ENCODE peak calls at places on chromosomes 1 and 21, in eight cellular contexts. L is MM.1S, R is HCT116, G is GM23248, Y is neural progenitor cell, M is SK-N-SH, C is GM23338, Z is PC-3. F is an unnamed sample.

GRCh38 chr1:82464362-82464931 is 663.7 kb downstream of the ADGRL2 start:
- DNase-seq in G (no peak), L (no peak), M (no peak), Z (peak), R (no peak), C (peak), Y (peak), F (peak)

GRCh38 chr1:153515504-153516394 is 20.0 kb downstream of the S100A6 start:
- DNase-seq in C (no peak), M (no peak), L (no peak), Z (peak), G (no peak), R (no peak), Y (no peak), F (peak)

GRCh38 chr1:205591522-205592351 is 40.1 kb downstream of the ELK4 start:
- DNase-seq in M (peak), R (peak), C (peak), L (peak), Y (peak), Z (peak), G (peak), F (peak)

GRCh38 chr1:1748686-1749321 is 24.6 kb upstream of the CDK11A start:
- DNase-seq in G (no peak), Y (no peak), R (no peak), Z (peak), M (peak), L (no peak), C (peak), F (no peak)

GRCh38 chr1:47650205-47650604 is 212.4 kb downstream of the FOXD2 start:
- DNase-seq in R (peak), Z (peak), L (no peak), C (no peak), M (no peak), Y (no peak), G (peak), F (peak)

GRCh38 chr1:3032970-3033794 is 11.9 kb downstream of the ACTRT2 start:
- DNase-seq in Z (no peak), Y (no peak), C (no peak), M (no peak), L (no peak), R (no peak), G (no peak), F (no peak)

GRCh38 chr1:67937651-67938050 is 104.4 kb upstream of the GNG12 start:
- DNase-seq in R (no peak), Y (peak), G (peak), M (no peak), Z (no peak), C (no peak), L (no peak), F (no peak)

GRCh38 chr1:1001631-1002300 is 1.9 kb upstream of the HES4 start:
- DNase-seq in M (peak), R (peak), C (peak), G (peak), Z (peak), Y (peak), L (no peak), F (peak)

GRCh38 chr1:171663854-171664550 is 11.5 kb upstream of the MYOC start:
- DNase-seq in G (peak), Z (no peak), C (no peak), M (no peak), R (no peak), L (no peak), Y (no peak), F (no peak)

GRCh38 chr1:175629318-175629694 is 114.1 kb downstream of the TNR start:
- DNase-seq in Z (no peak), L (no peak), C (peak), G (no peak), Y (no peak), R (no peak), M (no peak), F (no peak)

GRCh38 chr1:152392909-152393308 is 21.2 kb downstream of the CRNN start:
- DNase-seq in Z (peak), L (peak), C (no peak), R (no peak), M (no peak), G (no peak), Y (no peak), F (no peak)

GRCh38 chr1:38500352-38500751 is 359.2 kb downstream of the RRAGC start:
- DNase-seq in Y (no peak), R (no peak), M (no peak), G (peak), L (no peak), C (no peak), Z (peak), F (no peak)

GRCh38 chr1:86472165-86472564 is 3.4 kb downstream of the CLCA1 start:
- DNase-seq in G (no peak), C (peak), L (no peak), Y (no peak), M (no peak), R (no peak), Z (no peak), F (no peak)

GRCh38 chr1:6001992-6002576 is 9.9 kb upstream of the NPHP4 start:
- DNase-seq in C (no peak), M (peak), R (no peak), Y (no peak), Z (peak), G (no peak), L (peak), F (no peak)

GRCh38 chr1:241994171-241994570 is 4.7 kb downstream of the MAP1LC3C start:
- DNase-seq in Z (peak), C (no peak), Y (no peak), M (no peak), L (no peak), R (no peak), G (no peak), F (no peak)

GRCh38 chr1:44860891-44861290 is 17.8 kb upstream of the PTCH2 start:
- DNase-seq in M (no peak), R (no peak), L (no peak), G (no peak), Z (no peak), C (no peak), Y (no peak), F (no peak)

GRCh38 chr21:15947707-15948106 is 217.9 kb downstream of the USP25 start:
- DNase-seq in Z (no peak), R (no peak), L (no peak), M (no peak), G (no peak), C (no peak), Y (no peak), F (no peak)
- H2AFZ ChIP-seq in Z (no peak), R (no peak), L (no peak), M (no peak), G (no peak), C (no peak), Y (no peak), F (no peak)

GRCh38 chr1:111738436-111739221 is 566 bp downstream of the INKA2 start:
- DNase-seq in L (peak), M (peak), C (peak), Y (peak), G (peak), R (peak), Z (peak), F (peak)
- TF ChIP-seq EZH2phosphoT487 in L (no peak), M (no peak), C (no peak), Y (no peak), G (no peak), R (no peak), Z (no peak), F (no peak)

GRCh38 chr1:70384542-70384941 is 26.5 kb upstream of the CTH start:
- DNase-seq in Y (no peak), Z (no peak), C (no peak), R (no peak), G (no peak), L (no peak), M (no peak), F (no peak)

GRCh38 chr1:70385477-70385876 is 25.6 kb upstream of the CTH start:
- DNase-seq in C (no peak), Y (no peak), Z (peak), G (no peak), R (no peak), L (no peak), M (no peak), F (no peak)

GRCh38 chr1:70382682-70383081 is 28.2 kb upstream of the ANKRD13C start:
- DNase-seq in L (no peak), Y (no peak), G (no peak), M (no peak), C (no peak), R (no peak), Z (no peak), F (no peak)

GRCh38 chr1:70386121-70386520 is 24.9 kb upstream of the CTH start:
- DNase-seq in L (no peak), M (no peak), G (no peak), Z (peak), C (no peak), Y (no peak), R (no peak), F (no peak)

DNA sequence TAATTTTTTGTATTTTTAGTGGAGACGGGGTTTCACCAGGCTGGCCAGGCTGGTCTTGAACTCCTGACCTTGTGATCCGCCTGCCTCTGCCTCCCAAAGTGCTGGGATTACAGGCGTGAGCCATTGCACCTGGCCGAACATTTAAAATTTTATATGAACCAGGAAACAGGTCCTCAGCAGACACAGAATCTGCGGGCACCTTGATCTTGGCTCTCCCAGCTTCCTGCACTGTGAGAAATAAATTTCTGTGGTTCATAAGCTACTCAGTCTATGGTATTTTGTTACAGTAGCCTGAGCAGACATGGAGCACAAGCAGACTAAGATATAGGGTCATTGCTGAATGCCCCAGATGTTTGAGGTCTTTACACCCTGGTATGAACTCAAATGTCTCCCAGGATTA is 23.6 kb upstream of the CTH start:
- DNase-seq in G (no peak), M (no peak), Y (no peak), L (no peak), R (no peak), Z (no peak), C (no peak), F (no peak)
- H2AFZ ChIP-seq in G (no peak), M (no peak), Y (no peak), L (no peak), R (no peak), Z (no peak), C (peak), F (no peak)

GRCh38 chr21:45264146-45264918 is 23.4 kb downstream of the POFUT2 start:
- DNase-seq in Y (no peak), C (no peak), M (peak), G (no peak), L (no peak), Z (no peak), R (no peak), F (peak)
- TF ChIP-seq EZH2phosphoT487 in Y (no peak), C (no peak), M (no peak), G (no peak), L (no peak), Z (no peak), R (no peak), F (no peak)

DNA sequence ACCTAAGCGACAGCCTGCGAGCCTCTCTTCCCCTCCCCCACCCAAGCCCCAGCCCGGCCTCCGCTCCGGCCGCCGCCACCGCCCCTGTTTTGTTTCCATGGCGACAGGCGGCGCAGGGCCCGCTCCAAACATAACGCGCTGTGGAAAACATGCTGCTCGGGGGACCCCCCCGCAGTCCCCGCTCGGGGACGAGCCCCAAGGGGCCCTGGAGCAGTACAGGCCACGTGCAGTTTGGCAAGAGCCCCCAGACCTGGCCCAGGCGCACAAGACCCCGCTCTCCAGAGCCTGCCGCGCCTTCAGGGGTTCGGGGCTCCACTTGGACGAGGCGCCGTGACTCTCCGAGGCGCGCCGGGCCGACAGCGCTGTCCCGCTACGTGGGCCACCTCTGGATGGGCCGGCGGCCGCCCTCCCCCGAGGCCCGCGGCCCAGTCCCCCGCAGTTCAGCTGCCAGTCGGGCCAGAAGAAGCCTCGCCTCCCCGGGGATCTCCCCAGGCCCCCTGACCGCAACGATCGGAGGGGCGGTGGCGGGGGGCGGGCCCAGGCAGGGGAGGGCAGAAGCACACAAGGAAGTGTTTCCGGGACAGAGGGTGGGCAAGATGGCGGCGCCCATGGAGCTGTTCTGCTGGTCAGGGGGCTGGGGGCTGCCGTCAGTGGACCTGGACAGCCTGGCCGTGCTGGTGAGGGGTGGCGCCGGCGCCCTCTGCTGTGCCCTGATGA is at the start of gene MTX1:
- DNase-seq in M (peak), R (no peak), Y (peak), G (peak), L (peak), C (peak), Z (peak), F (peak)
- H2AFZ ChIP-seq in M (peak), R (no peak), Y (peak), G (peak), L (peak), C (peak), Z (peak), F (peak)

DNA sequence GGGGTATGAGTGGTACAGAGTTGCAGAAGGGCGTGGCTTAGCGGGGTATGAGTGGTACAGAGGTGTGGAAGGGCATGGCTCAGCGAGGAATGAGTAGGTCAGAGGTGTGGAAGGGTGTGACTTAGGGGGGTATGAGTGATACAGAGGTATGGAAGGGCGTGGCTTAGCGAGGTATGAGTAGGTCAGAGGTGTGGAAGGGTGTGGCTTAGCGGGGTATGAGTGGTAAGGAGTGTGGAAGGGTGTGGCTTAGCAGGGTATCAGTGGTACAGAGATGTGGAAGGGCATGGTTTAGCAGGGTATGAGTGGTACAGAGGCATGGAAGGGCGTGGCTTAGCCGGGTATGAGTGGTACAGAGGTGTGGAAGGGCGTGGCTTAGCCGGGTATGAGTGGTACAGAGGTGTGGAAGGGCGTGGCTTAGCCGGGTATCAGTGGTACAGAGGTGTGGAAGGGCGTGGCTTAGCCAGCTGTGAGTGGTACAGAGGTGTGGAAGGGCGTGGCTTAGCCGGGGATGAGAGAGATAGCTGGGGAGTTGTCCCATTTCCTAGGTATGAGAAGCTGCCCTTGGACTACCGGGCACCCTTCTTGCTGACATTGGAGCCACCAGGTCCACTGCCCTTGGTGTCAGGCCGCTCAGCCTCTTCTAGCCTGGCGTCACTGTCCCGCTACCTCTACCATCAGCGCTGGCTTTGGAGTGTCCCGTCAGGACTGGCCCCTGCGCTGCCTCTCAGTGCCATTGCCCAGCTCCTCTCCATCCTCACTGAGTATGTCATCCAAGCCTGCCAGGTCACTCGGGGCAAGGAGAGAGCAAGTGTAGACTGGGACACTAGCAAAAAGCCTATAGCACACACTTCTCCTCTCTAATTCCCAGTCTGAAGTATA is 29.8 kb downstream of the HYI start:
- DNase-seq in G (no peak), L (no peak), M (no peak), C (no peak), R (peak), Y (no peak), Z (peak), F (no peak)
- TF ChIP-seq EZH2phosphoT487 in G (no peak), L (no peak), M (no peak), C (no peak), R (no peak), Y (no peak), Z (no peak), F (no peak)

DNA sequence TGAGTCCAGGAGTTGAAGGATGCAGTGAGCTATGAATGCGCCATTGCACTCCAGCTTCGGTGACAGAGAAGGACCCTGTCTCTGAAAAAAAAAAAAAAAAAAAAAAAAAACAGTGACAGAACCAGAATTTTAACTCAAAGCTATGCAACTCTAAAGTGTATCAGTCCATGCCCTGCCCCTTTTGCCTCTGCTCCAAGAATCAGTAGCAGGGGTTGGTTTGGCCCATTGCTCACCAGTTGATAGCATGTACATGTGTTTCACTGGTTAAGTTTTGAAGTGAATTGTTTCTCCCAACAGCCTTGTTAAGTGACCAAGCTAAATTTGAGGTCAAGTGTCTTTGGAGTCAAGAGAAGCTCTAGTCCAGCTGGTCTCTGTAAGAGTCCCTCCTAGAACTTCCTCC is 245.9 kb downstream of the PLPP3 start:
- DNase-seq in C (no peak), Z (no peak), L (no peak), G (no peak), M (no peak), R (no peak), Y (no peak), F (no peak)
- H2AFZ ChIP-seq in C (no peak), Z (no peak), L (no peak), G (no peak), M (no peak), R (no peak), Y (no peak), F (no peak)

GRCh38 chr1:76511226-76511625 is 356.1 kb upstream of the ST6GALNAC5 start:
- DNase-seq in G (no peak), Y (peak), M (no peak), R (no peak), L (no peak), C (peak), Z (no peak), F (peak)
- TF ChIP-seq EZH2phosphoT487 in G (no peak), Y (no peak), M (no peak), R (no peak), L (no peak), C (no peak), Z (no peak), F (no peak)

DNA sequence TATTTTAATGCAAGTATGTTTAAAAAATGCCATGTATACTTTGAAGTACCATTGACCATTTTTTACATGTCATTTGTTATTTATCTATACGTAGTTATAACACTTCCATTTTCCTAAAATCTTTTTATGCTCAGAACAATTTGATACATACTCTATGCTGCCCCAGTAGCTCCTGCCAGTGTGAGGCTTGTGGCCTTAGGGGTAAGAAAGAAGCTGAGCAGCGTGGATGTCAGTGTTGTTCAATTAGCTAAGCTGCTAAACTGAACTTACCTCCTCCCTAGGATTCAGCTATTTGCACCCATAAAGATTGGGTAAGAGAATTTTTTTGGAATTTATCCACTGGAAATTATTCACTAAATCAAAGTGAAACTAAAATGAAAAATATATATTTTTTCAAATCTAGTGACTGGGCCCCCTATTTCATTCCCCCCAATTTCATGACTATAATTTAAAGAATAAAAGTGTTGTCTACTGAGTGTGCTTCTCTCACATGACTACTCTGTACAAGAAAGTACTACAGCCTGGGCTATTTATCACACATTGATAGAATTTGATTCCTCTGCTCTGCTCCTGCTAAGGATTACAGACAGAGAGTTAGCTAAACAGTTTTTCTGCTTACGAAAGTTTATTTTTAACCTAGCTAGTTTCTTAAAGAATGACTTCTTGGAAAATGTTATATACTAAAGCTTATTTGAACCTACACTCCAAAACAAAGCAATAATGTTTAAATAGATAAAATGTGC is 1030.3 kb upstream of the ADGRL4 start:
- DNase-seq in R (no peak), Y (no peak), L (no peak), Z (no peak), M (no peak), C (no peak), G (no peak), F (no peak)
- H2AFZ ChIP-seq in R (peak), Y (peak), L (no peak), Z (no peak), M (peak), C (no peak), G (peak), F (peak)